ENCODE peak calls at places on chromosome 3, in five cellular contexts. U is upper lobe of right lung, Z is gastrocnemius medialis, D is ovary, R is GM12865. V is an unnamed sample.
A peak's percentile ranks its signal among the peaks of the same experiment; 100 is the strongest.

GRCh38 chr3:63824309-63824708 is 5.2 kb downstream of the C3orf49 start:
- DNase-seq in U (no peak), R (no peak), Z (no peak), D (no peak), V (no peak)

GRCh38 chr3:45976191-45977091 is 19.2 kb downstream of the FYCO1 start:
- DNase-seq in U (no peak), R (no peak), D (no peak), Z (no peak), V (no peak)

GRCh38 chr3:114660124-114660523 is 366.3 kb downstream of the TIGIT start:
- DNase-seq in Z (no peak), D (peak; percentile 9), R (no peak), U (no peak), V (no peak)

GRCh38 chr3:63582943-63583500 is 69.5 kb upstream of the SNTN start:
- DNase-seq in R (no peak), D (no peak), U (no peak), Z (no peak), V (no peak)

GRCh38 chr3:32844322-32844654 is 26.5 kb downstream of the TRIM71 start:
- DNase-seq in U (no peak), D (no peak), Z (no peak), R (no peak), V (no peak)

GRCh38 chr3:112687621-112688020 is 46.7 kb upstream of the CCDC80 start:
- DNase-seq in Z (no peak), U (no peak), R (no peak), D (no peak), V (no peak)

GRCh38 chr3:126937533-126938432 is 45.1 kb upstream of the PLXNA1 start:
- DNase-seq in R (no peak), D (no peak), U (no peak), Z (no peak), V (peak; percentile 18)

GRCh38 chr3:127172670-127173515 is 20.0 kb upstream of the PRR23E start:
- DNase-seq in Z (no peak), U (peak; percentile 49), D (no peak), R (no peak), V (peak; percentile 48)

GRCh38 chr3:122977645-122978466 is 49.7 kb downstream of the SEMA5B start:
- DNase-seq in D (no peak), U (peak; percentile 77), Z (no peak), R (no peak), V (peak; percentile 91)

GRCh38 chr3:61454806-61455205 is 106.6 kb upstream of the PTPRG start:
- DNase-seq in U (no peak), D (no peak), R (no peak), Z (no peak), V (no peak)

GRCh38 chr3:190526787-190527767 is 13.2 kb downstream of the IL1RAP start:
- DNase-seq in D (no peak), R (no peak), U (no peak), Z (peak; percentile 18), V (no peak)

GRCh38 chr3:4994823-4995499 is 15.7 kb downstream of the BHLHE40 start:
- DNase-seq in D (no peak), R (peak; percentile 75), U (no peak), Z (peak; percentile 95), V (peak; percentile 88)

GRCh38 chr3:195613468-195614069 is 29.8 kb upstream of the APOD start:
- DNase-seq in Z (peak; percentile 68), U (no peak), R (no peak), D (no peak), V (no peak)

GRCh38 chr3:134038716-134039115 is 9.0 kb upstream of the SLCO2A1 start:
- DNase-seq in D (no peak), Z (no peak), R (no peak), U (no peak), V (no peak)

GRCh38 chr3:134038071-134038491 is 8.4 kb upstream of the SLCO2A1 start:
- DNase-seq in U (no peak), D (no peak), Z (no peak), R (no peak), V (no peak)

GRCh38 chr3:134037168-134037567 is 7.4 kb upstream of the SLCO2A1 start:
- DNase-seq in D (no peak), Z (no peak), R (no peak), U (no peak), V (no peak)

GRCh38 chr3:134040066-134040465 is 10.3 kb upstream of the SLCO2A1 start:
- DNase-seq in R (no peak), D (no peak), U (no peak), Z (no peak), V (no peak)

DNA sequence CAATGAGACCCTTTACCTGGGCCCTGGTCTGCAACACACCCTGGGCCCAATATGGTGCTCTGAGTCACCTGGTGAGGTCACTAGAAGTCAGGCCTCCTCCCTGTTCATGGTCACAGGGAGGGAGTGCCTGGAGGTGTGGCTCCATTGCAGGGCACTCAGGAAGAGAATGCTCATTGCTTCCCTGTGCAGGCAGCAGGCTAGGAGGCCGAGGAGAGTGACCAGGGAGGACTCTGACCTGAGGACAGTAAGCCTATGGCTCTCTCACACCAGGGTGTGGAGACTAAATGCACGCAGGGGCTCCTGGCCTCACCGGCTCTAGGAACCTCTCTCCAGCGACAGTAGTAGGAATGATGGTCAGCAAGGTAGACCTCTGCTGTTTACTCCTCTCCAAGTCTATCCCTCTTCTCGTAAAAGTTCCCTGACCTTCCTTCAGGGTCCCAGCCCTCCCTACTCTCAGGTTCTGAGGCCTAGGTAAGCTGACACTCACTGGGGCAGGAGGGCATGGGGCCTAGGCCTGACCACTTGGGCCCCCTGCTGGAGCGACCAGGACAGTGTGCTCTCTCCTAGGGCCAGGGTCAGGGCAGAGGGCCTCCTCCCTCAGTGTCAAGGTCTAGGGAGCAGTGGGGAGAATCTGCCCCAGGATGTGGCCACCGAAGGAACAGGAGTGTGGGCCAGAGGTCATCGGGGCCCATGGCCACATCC is 9.6 kb upstream of the SLCO2A1 start:
- DNase-seq in R (no peak), Z (no peak), U (no peak), D (no peak), V (no peak)
- TF ChIP-seq CTCF in R (peak; percentile 7), Z (no peak), U (peak; percentile 32), D (no peak), V (no peak)

DNA sequence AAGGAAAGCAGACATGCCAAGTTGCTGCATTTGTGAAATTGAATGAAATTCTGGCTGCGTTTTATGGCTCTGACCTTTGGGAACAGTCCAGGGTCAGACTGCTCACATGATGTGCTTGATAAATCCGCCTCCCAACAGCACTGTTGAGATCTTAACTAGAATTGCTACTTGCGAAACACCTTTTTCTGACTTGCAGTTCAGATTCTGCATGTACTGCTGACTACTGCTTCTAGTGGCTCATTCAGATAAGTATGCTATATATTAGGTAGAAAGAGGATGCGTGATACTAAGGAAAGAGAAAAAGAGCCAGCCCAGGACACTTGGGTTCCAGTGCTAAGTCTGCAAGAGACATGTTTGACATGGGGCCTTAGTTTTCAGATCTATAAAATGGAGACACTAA is 129.4 kb downstream of the LPP start:
- DNase-seq in D (no peak), Z (peak; percentile 56), R (peak; percentile 2), U (no peak), V (no peak)
- TF ChIP-seq CTCF in D (no peak), Z (no peak), R (no peak), U (peak; percentile 26), V (no peak)

GRCh38 chr3:188076176-188076575 is 77.8 kb upstream of the LPP start:
- DNase-seq in U (no peak), Z (peak; percentile 83), D (peak; percentile 22), R (no peak), V (peak; percentile 86)
- TF ChIP-seq CTCF in U (no peak), Z (no peak), D (no peak), R (no peak), V (no peak)

DNA sequence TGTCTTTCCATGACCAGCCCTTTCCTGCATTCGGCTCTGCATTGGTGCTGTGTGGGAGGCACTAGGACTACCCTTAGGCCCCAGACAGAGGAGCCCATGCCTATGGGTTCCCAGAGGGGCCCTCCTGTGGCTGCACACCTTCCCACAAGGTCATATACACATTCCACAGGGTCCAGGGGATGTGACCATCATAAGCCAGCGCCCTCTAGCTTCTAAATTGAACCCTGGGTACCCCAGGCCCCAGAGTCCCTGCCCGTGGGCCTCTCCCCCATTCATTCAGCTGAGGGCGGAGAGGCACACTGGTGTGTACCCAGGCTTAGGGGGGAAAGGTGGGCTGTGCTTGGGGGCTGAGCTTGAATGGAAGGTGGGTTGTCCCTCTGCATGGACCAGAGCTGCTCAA is 10.2 kb upstream of the SLC6A6 start:
- DNase-seq in Z (no peak), D (no peak), U (no peak), R (no peak), V (no peak)
- TF ChIP-seq CTCF in Z (no peak), D (no peak), U (no peak), R (no peak), V (no peak)

GRCh38 chr3:172803489-172803888 is 53.0 kb downstream of the ECT2 start:
- DNase-seq in R (no peak), Z (no peak), D (no peak), U (no peak), V (no peak)

GRCh38 chr3:172804323-172804722 is 53.8 kb downstream of the ECT2 start:
- DNase-seq in R (no peak), Z (no peak), D (no peak), U (no peak), V (no peak)

GRCh38 chr3:172813462-172813861 is 62.9 kb downstream of the ECT2 start:
- DNase-seq in Z (no peak), D (no peak), U (no peak), R (no peak), V (no peak)

GRCh38 chr3:172811099-172811498 is 60.6 kb downstream of the ECT2 start:
- DNase-seq in Z (no peak), U (no peak), R (no peak), D (no peak), V (no peak)

DNA sequence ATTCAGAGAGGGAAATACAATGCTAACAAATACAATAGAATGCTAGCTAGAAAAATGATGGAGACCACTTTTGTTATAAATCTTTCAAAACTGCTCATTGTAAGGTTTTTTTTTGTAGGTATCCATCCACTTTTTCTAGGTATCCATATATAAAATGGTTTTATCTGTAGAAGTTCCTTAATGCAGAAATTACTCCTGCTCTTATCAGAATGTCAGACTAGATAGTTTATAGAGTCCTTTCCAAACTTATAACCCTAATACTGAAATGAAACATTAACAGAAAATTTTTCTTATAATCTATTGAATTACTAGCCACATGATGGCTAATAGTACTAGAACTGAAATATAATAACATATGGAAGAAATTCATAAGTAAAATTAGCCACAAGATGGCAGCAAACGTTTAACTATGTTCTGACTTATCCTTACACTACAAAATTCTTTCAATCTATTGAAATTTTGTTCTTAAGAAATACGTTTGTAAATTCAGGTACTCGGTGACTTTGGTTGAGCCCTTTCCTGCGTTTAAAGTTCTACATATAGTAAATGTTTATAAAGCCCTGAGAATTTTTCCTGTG is 58.5 kb downstream of the ECT2 start:
- DNase-seq in D (no peak), Z (no peak), U (no peak), R (peak; percentile 25), V (no peak)
- TF ChIP-seq CTCF in D (no peak), Z (no peak), U (peak; percentile 47), R (peak; percentile 16), V (peak; percentile 18)

V was measured in tibial artery.